ENCODE peak calls at places on chromosomes 4 and X, in four cellular contexts. S is PC-9, H is GM23338, D is H9. A is an unnamed sample. For H4K20me1, the result is how much of the 10 kb centered on the place peaks cover.

GRCh38 chr4:83316459-83317170 is 18.0 kb downstream of the HPSE start:
- DNase-seq in H (no peak), D (no peak), S (peak), A (no peak)

GRCh38 chr4:84363256-84363655 is 135.8 kb downstream of the NKX6-1 start:
- DNase-seq in D (no peak), S (no peak), H (no peak), A (no peak)

GRCh38 chr4:169342159-169342865 is 71.6 kb upstream of the SH3RF1 start:
- DNase-seq in S (no peak), D (no peak), H (no peak), A (no peak)

GRCh38 chr4:111639120-111639519 is 506.1 kb upstream of the FAM241A start:
- DNase-seq in D (no peak), S (no peak), H (no peak), A (no peak)

GRCh38 chr4:104490096-104490769 is 4.5 kb downstream of the CXXC4 start:
- DNase-seq in D (peak), H (peak), S (no peak), A (peak)

GRCh38 chrX:86039625-86040568 is 7.5 kb downstream of the CHM start:
- DNase-seq in H (no peak), D (no peak), S (no peak), A (no peak)

GRCh38 chrX:33725556-33726232 is 406.4 kb downstream of the FAM47A start:
- DNase-seq in H (peak), S (peak), D (peak), A (peak)

GRCh38 chrX:135295238-135295943 is 13.9 kb upstream of the ETDC start:
- DNase-seq in D (peak), S (no peak), H (peak), A (peak)

GRCh38 chr4:142700521-142700920 is 145.6 kb downstream of the INPP4B start:
- DNase-seq in D (no peak), S (no peak), H (no peak), A (no peak)

GRCh38 chrX:21955398-21956189 is 15.1 kb downstream of the SMS start:
- DNase-seq in S (no peak), D (no peak), H (no peak), A (no peak)

GRCh38 chr4:66681962-66682361 is 863.3 kb downstream of the CENPC start:
- DNase-seq in H (no peak), S (no peak), D (no peak), A (no peak)

GRCh38 chr4:5932021-5932553 is 39.2 kb upstream of the CRMP1 start:
- DNase-seq in D (no peak), H (no peak), S (no peak), A (no peak)

GRCh38 chr4:164536829-164537228 is 217.1 kb upstream of the SMIM31 start:
- DNase-seq in H (no peak), D (no peak), S (no peak), A (no peak)

GRCh38 chr4:3875466-3875865 is 109.3 kb downstream of the ADRA2C start:
- DNase-seq in H (no peak), S (no peak), D (no peak), A (no peak)

GRCh38 chr4:176964116-176964691 is 171.5 kb upstream of the VEGFC start:
- DNase-seq in D (peak), H (peak), S (no peak), A (peak)

GRCh38 chr4:10403633-10404445 is 53.4 kb downstream of the ZNF518B start:
- DNase-seq in D (no peak), H (peak), S (no peak), A (peak)

DNA sequence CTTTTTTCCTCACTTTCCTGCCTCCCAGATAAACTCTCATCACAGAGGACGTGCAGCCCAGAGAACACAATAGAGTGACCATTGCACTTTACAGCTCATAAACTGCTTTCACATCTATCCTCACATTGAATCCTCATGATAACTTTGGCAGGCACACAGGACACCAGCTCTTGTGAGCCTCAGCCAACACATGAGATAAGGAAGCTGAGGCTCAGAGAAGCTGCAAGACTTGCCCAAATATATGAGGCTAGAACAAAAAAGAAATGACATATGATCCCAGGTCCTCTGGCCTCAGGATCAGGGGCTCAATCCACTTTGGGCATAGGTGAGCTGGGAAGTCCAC is 85.0 kb upstream of the CPEB2 start:
- DNase-seq in S (no peak), D (no peak), H (no peak), A (no peak)
- H2AFZ ChIP-seq in S (no peak), D (no peak), H (peak), A (no peak)

GRCh38 chr4:1993169-1993516 is 15.6 kb downstream of the NELFA start:
- DNase-seq in S (no peak), D (no peak), H (no peak), A (peak)

GRCh38 chr4:1997712-1998111 is 11.1 kb downstream of the NELFA start:
- DNase-seq in S (no peak), H (no peak), D (no peak), A (no peak)

GRCh38 chr4:1998296-1998695 is 10.5 kb downstream of the NELFA start:
- DNase-seq in S (peak), H (no peak), D (no peak), A (no peak)

GRCh38 chr4:1994935-1995334 is 13.8 kb downstream of the NELFA start:
- DNase-seq in S (no peak), D (no peak), H (no peak), A (peak)

DNA sequence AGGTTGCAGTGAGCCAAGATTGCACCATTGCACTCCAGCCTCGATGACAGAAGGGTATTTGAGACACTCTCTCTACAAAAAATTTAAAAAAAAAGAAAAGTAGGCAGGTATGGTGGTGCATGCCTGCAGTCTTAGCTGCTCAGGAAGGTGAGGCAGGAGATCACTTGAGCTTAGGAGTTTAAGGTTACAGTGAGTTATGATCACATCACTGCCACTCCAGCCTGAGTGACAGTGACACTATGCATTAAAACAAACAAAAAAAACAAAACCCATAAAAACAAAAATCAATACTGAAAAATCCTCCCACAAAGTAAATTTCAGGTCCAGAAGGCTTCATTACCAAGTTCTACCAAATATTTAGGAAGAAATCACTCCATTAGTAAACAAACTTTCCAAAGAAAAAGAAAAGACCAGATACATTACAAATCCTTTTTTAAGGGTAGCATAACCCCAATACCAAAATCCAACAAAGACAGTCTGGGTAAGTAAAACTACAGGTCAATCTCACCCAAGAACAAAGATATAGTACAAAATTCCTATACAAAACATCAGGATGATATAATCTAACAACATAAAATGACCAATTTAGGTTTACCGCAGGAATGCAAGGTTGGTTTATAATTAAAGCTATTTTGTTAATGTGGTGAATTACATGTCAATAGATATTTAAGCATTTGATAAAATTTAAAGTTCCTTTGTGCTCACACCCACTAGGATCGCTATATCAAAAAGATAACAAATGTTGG is 11.7 kb downstream of the NELFA start:
- DNase-seq in H (no peak), D (no peak), S (no peak), A (no peak)
- H4K20me1 ChIP-seq in H (half or more), D (under half), S (under half), A (under half)

GRCh38 chr4:53321988-53322289 is 43.9 kb downstream of the SCFD2 start:
- DNase-seq in S (no peak), H (no peak), D (no peak), A (no peak)
- H2AFZ ChIP-seq in S (no peak), H (peak), D (no peak), A (no peak)

GRCh38 chr4:77797239-77797638 is 21.9 kb downstream of the CNOT6L start:
- DNase-seq in H (no peak), D (no peak), S (no peak), A (no peak)

GRCh38 chr4:77800077-77800476 is 19.1 kb downstream of the CNOT6L start:
- DNase-seq in D (no peak), S (no peak), H (no peak), A (no peak)

GRCh38 chr4:77798385-77798784 is 20.8 kb downstream of the CNOT6L start:
- DNase-seq in S (no peak), H (no peak), D (no peak), A (no peak)

GRCh38 chr4:77800483-77801259 is 18.5 kb downstream of the CNOT6L start:
- DNase-seq in S (no peak), D (no peak), H (no peak), A (no peak)

DNA sequence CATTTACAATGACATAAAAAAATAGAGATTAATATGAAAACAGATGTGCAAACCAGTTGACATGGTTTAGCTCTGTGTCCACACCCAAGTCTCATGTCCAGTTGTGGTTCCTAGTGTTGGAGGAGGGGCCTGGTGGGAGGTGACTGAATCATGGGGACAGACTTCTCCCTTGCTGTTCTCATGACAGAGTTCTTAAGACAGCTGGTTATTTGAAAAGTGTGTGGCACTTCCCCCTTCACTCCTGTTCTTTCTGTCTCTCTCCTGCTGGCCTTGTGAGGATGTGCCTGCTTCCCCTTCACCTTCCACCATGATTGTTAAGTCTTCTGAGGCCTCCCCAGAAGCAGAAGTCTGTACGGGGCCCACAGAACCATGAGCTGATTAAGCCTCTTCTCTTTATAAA is 23.8 kb downstream of the CNOT6L start:
- DNase-seq in H (no peak), S (no peak), D (no peak), A (no peak)
- H4K20me1 ChIP-seq in H (under half), S (under half), D (under half), A (half or more)

GRCh38 chrX:776529-777230 is 146.1 kb downstream of the SHOX start:
- DNase-seq in S (peak), D (no peak), H (no peak), A (no peak)
- H2AFZ ChIP-seq in S (no peak), D (no peak), H (peak), A (no peak)

GRCh38 chr4:139035650-139036049 is 20.1 kb downstream of the NOCT start:
- DNase-seq in S (no peak), D (no peak), H (no peak), A (no peak)
- H4K20me1 ChIP-seq in S (under half), D (under half), H (half or more), A (under half)

DNA sequence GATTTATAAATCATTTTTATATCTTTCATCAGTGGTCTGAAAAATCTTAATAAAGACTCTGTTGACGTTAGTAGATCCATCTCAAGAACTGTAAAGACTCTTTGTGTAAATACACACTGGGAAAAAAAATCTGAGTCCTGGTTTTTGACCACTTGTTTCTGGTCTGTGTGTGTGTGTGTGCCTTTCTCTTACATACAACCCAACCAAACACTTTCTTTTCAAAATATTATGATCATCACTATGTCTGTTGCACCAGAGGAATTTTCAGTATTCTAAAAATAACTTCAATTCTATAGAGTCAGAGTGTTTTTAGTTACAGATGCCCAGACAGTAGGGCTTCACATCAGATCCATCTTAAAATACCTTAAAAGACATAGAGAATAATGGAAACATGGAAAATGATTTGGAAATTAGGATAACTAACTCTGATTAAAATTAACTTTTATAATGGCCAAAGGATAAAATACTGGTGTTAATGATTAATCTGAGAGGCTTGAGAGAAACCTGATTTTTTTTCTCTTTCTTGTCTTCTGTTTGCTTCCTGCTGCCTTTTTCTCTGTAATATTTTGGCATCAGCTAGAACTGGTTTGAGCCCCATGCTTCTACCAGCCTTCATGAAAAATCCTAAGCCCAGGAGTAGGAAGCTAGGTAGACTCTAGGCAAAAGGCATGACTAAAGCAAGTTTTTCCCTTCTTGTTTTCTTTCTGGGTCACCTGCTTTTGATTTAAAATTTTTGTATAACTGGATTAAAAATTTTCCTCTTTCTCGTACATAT is 99.7 kb downstream of the ATXN3L start:
- DNase-seq in S (no peak), H (no peak), D (no peak), A (no peak)
- H2AFZ ChIP-seq in S (no peak), H (no peak), D (no peak), A (no peak)

DNA sequence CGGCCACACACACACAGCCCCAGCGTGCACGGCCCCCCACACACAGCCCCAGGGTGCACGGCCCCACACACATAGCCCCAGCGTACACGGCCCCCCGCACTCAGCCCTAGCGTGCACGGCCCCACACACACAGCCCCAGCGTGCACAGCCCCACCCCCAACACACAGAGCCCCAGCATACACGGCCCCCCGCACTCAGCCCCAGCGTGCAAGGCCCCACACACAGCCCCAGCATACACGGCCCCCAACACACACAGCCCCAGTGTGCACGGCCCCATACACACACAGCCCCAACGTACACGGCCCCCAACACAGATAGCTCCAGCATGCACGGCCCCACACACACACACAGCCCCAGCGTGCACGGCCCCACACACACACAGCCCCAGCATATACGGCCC is 17.6 kb downstream of the GAK start:
- DNase-seq in D (peak), S (no peak), H (no peak), A (no peak)
- H4K20me1 ChIP-seq in D (under half), S (under half), H (under half), A (under half)

DNA sequence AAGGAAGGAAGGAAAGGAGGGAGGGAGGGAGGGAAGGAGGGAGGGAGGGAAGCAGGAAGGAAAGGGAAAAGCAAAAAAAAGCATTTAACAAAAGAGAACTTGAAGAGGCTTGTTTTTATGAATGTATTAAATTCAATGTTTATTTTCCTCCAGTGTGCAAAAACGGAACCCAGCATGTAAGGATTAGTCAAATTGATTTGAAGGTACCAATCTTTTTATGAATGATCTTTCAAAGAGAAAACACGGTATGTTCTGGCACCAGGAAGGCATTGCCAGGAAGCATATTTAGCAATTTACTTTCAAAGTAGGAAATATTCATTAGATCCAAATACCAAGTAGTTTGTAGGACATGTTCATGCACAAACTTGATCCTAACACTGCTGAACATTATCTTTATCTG is 453.6 kb downstream of the PDGFC start:
- DNase-seq in S (no peak), H (no peak), D (no peak), A (no peak)
- H2AFZ ChIP-seq in S (no peak), H (no peak), D (no peak), A (no peak)